ENCODE peak calls at places on chromosomes 5 and 9, in four cellular contexts. F, H, N and T are unnamed samples. For H3K4me1 and H3K9me3, the result is how much of the 10 kb centered on the place peaks cover.

GRCh38 chr5:34474573-34475021 is 181.5 kb upstream of the RAI14 start:
- DNase-seq in F (peak), H (no peak), N (no peak), T (no peak)

GRCh38 chr5:66551920-66552319 is 44.3 kb upstream of the MAST4 start:
- DNase-seq in N (no peak), F (peak), H (no peak), T (no peak)

GRCh38 chr9:8917978-8918739 is 1118.6 kb upstream of the DMAC1 start:
- DNase-seq in N (no peak), H (no peak), F (no peak), T (no peak)

GRCh38 chr9:87812375-87813118 is 70.1 kb upstream of the SPATA31E1 start:
- DNase-seq in H (peak), F (peak), N (no peak), T (peak)

GRCh38 chr9:97419315-97419867 is 7.5 kb downstream of the TDRD7 start:
- DNase-seq in H (no peak), N (no peak), F (peak), T (peak)

GRCh38 chr9:93098236-93098946 is 2.4 kb downstream of the CARD19 start:
- DNase-seq in F (peak), H (peak), N (no peak), T (peak)

GRCh38 chr9:22026696-22027095 is 17.6 kb upstream of the CDKN2B start:
- DNase-seq in H (no peak), F (no peak), N (no peak), T (no peak)

GRCh38 chr5:172954751-172955159 is 4.5 kb upstream of the RPL26L1 start:
- DNase-seq in N (no peak), F (no peak), H (no peak), T (peak)

GRCh38 chr5:5381259-5382006 is 41.0 kb upstream of the ICE1 start:
- DNase-seq in N (no peak), F (peak), H (no peak), T (no peak)

GRCh38 chr9:8224381-8224791 is 424.8 kb upstream of the DMAC1 start:
- DNase-seq in F (no peak), N (no peak), H (no peak), T (no peak)

GRCh38 chr9:13707635-13708410 is 428.3 kb upstream of the MPDZ start:
- DNase-seq in N (no peak), F (peak), H (no peak), T (peak)

GRCh38 chr9:130763585-130764200 is 70.1 kb downstream of the EXOSC2 start:
- DNase-seq in H (no peak), F (no peak), N (no peak), T (no peak)

GRCh38 chr9:133186736-133187135 is 22.3 kb downstream of the OBP2B start:
- DNase-seq in H (no peak), F (no peak), N (no peak), T (no peak)

GRCh38 chr9:133188843-133189180 is 20.2 kb downstream of the OBP2B start:
- DNase-seq in N (no peak), H (no peak), F (no peak), T (no peak)

GRCh38 chr9:133187561-133188005 is 21.5 kb downstream of the OBP2B start:
- DNase-seq in H (no peak), N (no peak), F (no peak), T (no peak)

GRCh38 chr9:133189826-133190225 is 19.2 kb downstream of the OBP2B start:
- DNase-seq in N (no peak), H (no peak), F (no peak), T (no peak)

DNA sequence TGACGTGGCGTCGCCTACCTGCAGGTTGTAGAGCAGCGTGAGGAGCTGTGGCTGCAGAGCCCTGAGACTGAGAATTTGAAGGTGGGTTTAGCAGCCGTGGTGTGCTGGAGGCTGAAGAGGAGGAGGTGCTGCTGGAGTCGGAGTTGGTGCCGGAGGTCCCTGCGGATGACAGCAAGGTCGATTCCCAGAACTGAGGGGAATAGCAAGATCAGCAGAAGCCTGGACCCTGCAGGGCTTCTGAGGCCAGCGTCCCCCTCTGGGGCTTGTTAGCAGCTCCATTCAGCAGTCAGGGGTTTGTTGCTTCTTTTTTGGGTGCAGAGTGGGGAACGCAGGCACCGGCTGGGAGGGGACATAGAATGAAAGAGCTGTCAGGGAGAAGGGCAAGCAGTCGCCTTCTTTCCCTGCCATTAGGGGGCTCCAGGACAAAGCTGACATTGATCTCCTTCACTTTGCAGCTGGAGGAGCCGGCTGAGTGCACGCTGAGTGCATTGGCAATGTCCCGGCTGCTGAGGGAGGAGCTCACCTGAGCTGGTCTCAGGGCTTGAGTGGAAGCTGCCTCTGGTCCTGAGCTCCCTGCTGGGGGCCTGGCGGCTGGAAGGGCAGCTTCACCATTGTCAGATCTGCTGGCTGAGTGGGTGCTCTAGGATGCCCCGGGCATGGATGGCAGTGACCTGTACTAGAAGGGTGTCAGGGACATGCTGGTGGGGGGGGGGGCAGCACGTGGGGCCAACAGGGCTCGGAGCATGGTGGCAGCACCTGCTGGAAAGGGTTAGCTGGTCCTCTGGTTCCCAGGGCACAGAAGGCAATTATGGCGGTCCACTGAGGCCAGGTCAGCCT is 20.8 kb downstream of the OBP2B start:
- DNase-seq in F (no peak), H (no peak), N (peak), T (no peak)
- H3K4me3 ChIP-seq in F (no peak), H (no peak), N (no peak), T (no peak)

GRCh38 chr5:148969291-148969690 is 93.6 kb downstream of the SH3TC2 start:
- DNase-seq in N (peak), F (no peak), H (no peak), T (no peak)
- H3K4me1 ChIP-seq in N (under half), F (under half), H (under half), T (half or more)

DNA sequence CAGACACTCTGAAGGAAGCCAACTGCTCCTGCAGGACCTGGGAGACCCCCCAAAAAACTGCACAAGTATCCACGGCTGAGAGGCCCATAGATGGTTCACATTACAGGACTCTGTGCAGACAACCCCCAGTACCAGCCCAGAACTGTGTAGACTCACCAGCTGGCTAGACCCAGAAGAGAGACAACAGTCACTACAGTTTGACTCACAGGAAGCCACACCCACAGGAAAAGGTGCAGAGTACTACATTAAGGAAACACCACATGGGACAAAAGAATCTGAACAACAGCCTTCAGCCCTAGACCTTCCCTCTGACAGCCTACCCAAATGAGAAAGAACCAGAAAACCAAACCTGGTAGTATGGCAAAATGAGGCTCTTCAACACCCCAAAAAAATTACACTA is 281.2 kb upstream of the RGMB start:
- DNase-seq in F (no peak), H (no peak), N (no peak), T (no peak)
- H3K9me3 ChIP-seq in F (under half), H (under half), N (under half), T (under half)

DNA sequence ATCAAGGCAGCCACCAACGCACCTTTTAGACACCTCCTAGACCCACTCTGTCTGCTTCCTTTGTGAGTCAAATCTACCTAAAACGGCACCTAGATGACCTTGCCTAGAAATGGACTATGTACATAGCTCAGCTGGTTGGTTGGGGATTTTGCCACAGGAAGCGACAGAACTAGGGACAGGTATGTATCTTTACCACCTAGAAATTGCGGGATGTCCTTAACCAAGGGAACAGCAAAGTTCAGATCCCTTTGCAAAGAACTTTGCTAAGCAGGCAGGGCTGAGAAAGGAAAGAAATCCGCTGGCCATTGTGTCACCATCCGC is 2.0 kb upstream of the ENC1 start:
- DNase-seq in F (no peak), H (no peak), N (no peak), T (no peak)
- H3K4me3 ChIP-seq in F (no peak), H (no peak), N (no peak), T (no peak)

GRCh38 chr9:23638837-23639426 is 187.1 kb downstream of the ELAVL2 start:
- DNase-seq in N (no peak), F (no peak), H (no peak), T (no peak)

GRCh38 chr9:23630488-23630887 is 195.6 kb downstream of the ELAVL2 start:
- DNase-seq in H (no peak), F (no peak), N (no peak), T (no peak)

GRCh38 chr9:23638011-23638410 is 188.0 kb downstream of the ELAVL2 start:
- DNase-seq in N (no peak), F (no peak), H (no peak), T (no peak)

GRCh38 chr9:23635276-23635675 is 190.8 kb downstream of the ELAVL2 start:
- DNase-seq in H (no peak), F (no peak), N (no peak), T (no peak)

GRCh38 chr9:23636199-23636598 is 189.8 kb downstream of the ELAVL2 start:
- DNase-seq in F (no peak), N (no peak), H (no peak), T (no peak)
- H3K4me1 ChIP-seq in F (under half), N (under half), H (under half), T (under half)